ENCODE peak calls at places on chromosomes 11 and 22, in ten cellular contexts. K is Peyer's patch, B is type B pancreatic cell, Y is neural progenitor cell, A is left lung, N is vagina, O is upper lobe of left lung, D is Calu3, U is GM10248, L is heart left ventricle. Z is an unnamed sample.

GRCh38 chr11:75530577-75530976 is 4.8 kb upstream of the GDPD5 start:
- DNase-seq in A (no peak), Y (no peak), B (no peak), N (no peak), U (no peak), K (no peak), O (no peak), L (no peak), D (no peak), Z (no peak)

GRCh38 chr22:49753276-49753884 is 74.3 kb downstream of the BRD1 start:
- DNase-seq in K (peak), N (peak), Y (no peak), B (no peak), O (peak), U (no peak), L (no peak), A (peak), D (no peak), Z (peak)

GRCh38 chr22:37492428-37493344 is 6.5 kb upstream of the MFNG start:
- DNase-seq in N (no peak), L (no peak), O (peak), K (peak), Y (peak), D (peak), B (no peak), U (peak), A (no peak), Z (peak)

GRCh38 chr22:37569009-37569920 is 9.0 kb downstream of the CDC42EP1 start:
- DNase-seq in A (no peak), O (no peak), U (no peak), N (no peak), Y (no peak), L (no peak), B (no peak), D (peak), K (peak), Z (no peak)

GRCh38 chr11:118223992-118224391 is 819 bp downstream of the JAML start:
- DNase-seq in Y (no peak), D (no peak), A (no peak), B (no peak), U (no peak), K (no peak), N (no peak), L (no peak), O (no peak), Z (no peak)

GRCh38 chr11:62621567-62622470 is at the start of gene B3GAT3:
- DNase-seq in Y (peak), L (peak), K (peak), A (peak), D (peak), U (peak), O (peak), B (peak), N (peak), Z (peak)

GRCh38 chr11:96486890-96487633 is 97.2 kb downstream of the JRKL start:
- DNase-seq in D (peak), A (peak), L (no peak), K (no peak), Y (peak), U (no peak), O (no peak), B (no peak), N (no peak), Z (no peak)

GRCh38 chr11:34165786-34166557 is 60.5 kb downstream of the NAT10 start:
- DNase-seq in O (no peak), L (peak), Y (no peak), N (no peak), B (no peak), A (no peak), K (no peak), D (no peak), U (no peak), Z (no peak)

GRCh38 chr22:37762389-37762836 is 45.3 kb upstream of the GCAT start:
- DNase-seq in K (no peak), U (no peak), B (no peak), O (no peak), N (no peak), D (no peak), A (no peak), Y (no peak), L (no peak), Z (no peak)

GRCh38 chr11:113577356-113578163 is 102.4 kb upstream of the DRD2 start:
- DNase-seq in Y (no peak), B (no peak), N (no peak), D (peak), L (no peak), U (no peak), O (peak), A (no peak), K (no peak), Z (no peak)

GRCh38 chr11:108562746-108563581 is 30.6 kb downstream of the EXPH5 start:
- DNase-seq in K (no peak), N (no peak), A (no peak), O (no peak), Y (peak), B (no peak), U (no peak), D (no peak), L (no peak), Z (no peak)

GRCh38 chr22:31100762-31101525 is 6.4 kb downstream of the SELENOM start:
- DNase-seq in D (no peak), L (no peak), Y (no peak), K (no peak), N (no peak), U (no peak), O (no peak), A (no peak), B (no peak), Z (no peak)

GRCh38 chr11:123448798-123449197 is 18.7 kb downstream of the GRAMD1B start:
- DNase-seq in N (no peak), O (no peak), A (no peak), L (no peak), B (no peak), D (no peak), Y (no peak), U (no peak), K (no peak), Z (no peak)

GRCh38 chr22:37884420-37884819 is 21.7 kb upstream of the MICALL1 start:
- DNase-seq in O (no peak), A (no peak), K (no peak), N (no peak), L (no peak), U (no peak), D (no peak), B (no peak), Y (no peak), Z (no peak)

GRCh38 chr11:64220798-64221197 is 5.2 kb downstream of the TRPT1 start:
- DNase-seq in L (no peak), N (no peak), U (no peak), A (no peak), Y (no peak), O (peak), B (no peak), K (no peak), D (no peak), Z (no peak)

GRCh38 chr11:67662806-67663514 is 11.5 kb downstream of the ALDH3B2 start:
- DNase-seq in N (no peak), A (no peak), K (peak), B (no peak), L (no peak), Y (no peak), U (no peak), O (peak), D (no peak), Z (no peak)

GRCh38 chr11:67664696-67665536 is 9.5 kb downstream of the ALDH3B2 start:
- DNase-seq in A (no peak), L (no peak), K (peak), Y (no peak), U (peak), N (no peak), O (peak), B (no peak), D (no peak), Z (peak)

GRCh38 chr11:67663515-67664212 is 10.8 kb downstream of the ALDH3B2 start:
- DNase-seq in O (no peak), L (no peak), B (no peak), K (peak), D (no peak), U (peak), Y (no peak), N (no peak), A (no peak), Z (peak)

GRCh38 chr11:67664213-67664585 is 10.2 kb downstream of the ALDH3B2 start:
- DNase-seq in N (no peak), B (no peak), O (peak), Y (no peak), D (no peak), K (no peak), U (no peak), L (no peak), A (no peak), Z (no peak)

GRCh38 chr11:67662142-67662805 is 11.7 kb upstream of the ACY3 start:
- DNase-seq in A (no peak), L (no peak), D (no peak), N (no peak), Y (no peak), K (peak), O (no peak), B (no peak), U (no peak), Z (no peak)
- TF ChIP-seq CTCF in A (no peak), L (no peak), D (no peak), N (no peak), Y (no peak), K (no peak), O (no peak), B (no peak), U (no peak), Z (no peak)

GRCh38 chr11:65781152-65781961 is 581 bp upstream of the AP5B1 start:
- DNase-seq in N (peak), Y (peak), A (peak), U (no peak), K (peak), L (no peak), B (no peak), O (peak), D (peak), Z (no peak)
- TF ChIP-seq CTCF in N (peak), Y (peak), A (peak), U (peak), K (peak), L (peak), B (peak), O (peak), D (no peak), Z (peak)

GRCh38 chr22:45757068-45757467 is 85.4 kb downstream of the ATXN10 start:
- DNase-seq in B (no peak), N (no peak), O (peak), D (no peak), L (peak), Y (peak), A (no peak), U (no peak), K (no peak), Z (no peak)
- TF ChIP-seq CTCF in B (no peak), N (no peak), O (no peak), D (no peak), L (peak), Y (peak), A (no peak), U (no peak), K (no peak), Z (no peak)

GRCh38 chr11:35555238-35555887 is 29.9 kb upstream of the PAMR1 start:
- DNase-seq in A (no peak), N (no peak), K (no peak), D (no peak), O (no peak), U (no peak), B (no peak), L (no peak), Y (no peak), Z (no peak)

GRCh38 chr11:35558468-35558867 is 33.1 kb upstream of the PAMR1 start:
- DNase-seq in B (no peak), D (no peak), Y (no peak), A (no peak), U (no peak), O (no peak), L (peak), N (no peak), K (no peak), Z (no peak)

GRCh38 chr11:35553021-35553420 is 27.6 kb upstream of the PAMR1 start:
- DNase-seq in K (no peak), N (no peak), D (no peak), Y (no peak), A (no peak), L (no peak), U (no peak), O (no peak), B (no peak), Z (no peak)

GRCh38 chr11:35553831-35554230 is 28.4 kb upstream of the PAMR1 start:
- DNase-seq in B (no peak), L (no peak), U (no peak), O (no peak), N (peak), Y (no peak), A (no peak), K (no peak), D (no peak), Z (no peak)

DNA sequence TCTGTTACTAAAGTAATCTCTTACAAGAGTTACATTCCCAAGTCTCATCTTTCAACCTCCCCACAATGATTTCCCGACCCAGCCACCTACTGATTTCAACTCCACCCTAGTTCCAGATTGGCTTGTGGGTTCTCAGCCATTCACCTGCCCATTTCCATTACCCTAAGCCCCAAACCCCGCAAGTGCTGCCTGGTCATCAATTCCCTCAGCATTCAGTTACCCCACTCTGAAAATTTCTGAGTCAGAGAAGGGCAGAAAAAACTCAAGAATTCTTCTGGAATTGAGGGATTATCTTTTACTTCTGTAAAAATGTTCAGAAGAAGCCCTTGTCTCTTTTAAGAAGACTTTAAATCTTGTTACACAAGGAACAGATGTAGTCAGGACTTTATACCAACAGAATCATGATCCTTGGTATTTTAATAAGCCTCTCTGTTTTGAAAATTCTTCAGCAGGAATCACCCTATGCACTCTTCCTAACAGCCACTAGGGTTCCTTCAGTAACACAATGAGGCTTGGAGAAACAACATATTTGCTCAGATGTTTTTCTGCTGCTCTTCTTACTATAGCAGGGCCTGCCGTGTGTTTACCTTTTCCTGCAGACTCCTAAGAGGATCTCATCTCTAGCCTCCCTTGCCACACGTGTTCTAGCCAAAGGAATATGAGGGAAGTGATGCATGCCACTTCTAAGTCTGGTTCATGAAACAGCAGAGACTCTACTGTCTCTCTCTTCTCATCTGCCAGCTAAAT is 29.2 kb upstream of the PAMR1 start:
- DNase-seq in L (no peak), N (no peak), A (no peak), B (no peak), K (no peak), O (no peak), D (no peak), U (no peak), Y (no peak), Z (no peak)
- TF ChIP-seq CTCF in L (no peak), N (peak), A (no peak), B (peak), K (no peak), O (no peak), D (no peak), U (no peak), Y (peak), Z (no peak)

GRCh38 chr22:29198240-29198639 is 7.5 kb upstream of the EMID1 start:
- DNase-seq in Y (no peak), D (no peak), B (no peak), N (peak), O (no peak), U (no peak), L (no peak), A (no peak), K (no peak), Z (no peak)

GRCh38 chr22:29195964-29196666 is 9.6 kb upstream of the EMID1 start:
- DNase-seq in N (no peak), D (no peak), B (no peak), O (no peak), L (no peak), Y (no peak), A (no peak), U (peak), K (no peak), Z (peak)

GRCh38 chr22:29197096-29197495 is 8.6 kb upstream of the EMID1 start:
- DNase-seq in K (no peak), D (no peak), B (no peak), L (no peak), U (no peak), N (no peak), Y (no peak), O (no peak), A (no peak), Z (no peak)

GRCh38 chr22:29194269-29194668 is 11.4 kb upstream of the EMID1 start:
- DNase-seq in O (no peak), D (no peak), Y (no peak), A (no peak), U (no peak), L (no peak), N (no peak), K (no peak), B (no peak), Z (no peak)

DNA sequence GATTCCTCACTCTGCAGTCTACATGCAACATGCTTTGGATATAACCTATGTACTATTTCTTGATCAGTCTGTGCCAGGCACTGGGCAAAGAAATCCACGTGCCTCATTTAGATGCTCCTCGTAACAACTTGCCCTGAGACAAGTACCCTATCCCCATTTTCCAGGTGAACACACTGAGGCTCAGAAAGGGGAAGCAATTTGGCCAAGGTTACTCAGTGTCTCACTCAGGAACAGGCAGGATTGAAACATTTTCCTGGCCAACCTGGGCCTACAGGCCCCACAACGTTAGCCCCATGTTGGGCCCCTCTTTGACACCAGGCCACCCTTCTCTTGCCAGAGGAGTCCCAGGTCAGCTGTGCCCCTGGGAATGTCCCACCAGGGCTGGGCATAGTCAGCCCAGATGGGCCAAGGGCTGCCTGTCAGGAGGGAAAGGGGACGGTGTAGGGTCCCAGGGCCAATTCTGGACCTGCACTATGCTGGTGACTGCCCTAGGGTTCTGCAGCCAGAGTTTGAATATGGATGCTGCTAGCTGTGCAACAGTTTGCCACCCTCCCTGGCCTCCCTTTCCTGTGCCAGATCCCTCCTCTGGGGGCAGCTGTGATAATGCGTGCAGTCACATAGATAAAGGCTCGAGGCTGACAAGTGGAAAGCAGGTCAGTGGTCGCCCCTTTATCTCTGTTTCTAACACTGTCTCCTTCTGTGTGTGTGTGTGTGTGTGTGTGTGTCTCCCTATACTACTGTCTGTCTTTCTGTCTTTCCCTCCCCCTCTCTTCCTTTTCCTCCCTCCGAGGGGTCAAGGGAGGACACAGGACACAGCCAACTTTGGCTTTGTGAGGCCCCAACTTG is 10.4 kb upstream of the EMID1 start:
- DNase-seq in A (no peak), U (peak), Y (no peak), L (no peak), B (no peak), D (no peak), K (no peak), O (no peak), N (no peak), Z (no peak)
- TF ChIP-seq CTCF in A (no peak), U (no peak), Y (no peak), L (no peak), B (no peak), D (no peak), K (no peak), O (no peak), N (no peak), Z (no peak)

Z was measured in GM13976.